ENCODE peak calls at places on chromosomes 13 and 19, in six cellular contexts. K, I, X, O, N and F are unnamed samples.

GRCh38 chr19:51333836-51334460 is 8.0 kb downstream of the VSIG10L start:
- DNase-seq in O (no peak), K (no peak), I (no peak), X (no peak), N (no peak), F (no peak)

GRCh38 chr19:14333101-14333871 is 48.0 kb upstream of the ADGRE5 start:
- DNase-seq in O (no peak), X (no peak), I (no peak), K (no peak), N (no peak), F (peak)

GRCh38 chr13:31670831-31671617 is 68.3 kb upstream of the RXFP2 start:
- DNase-seq in O (no peak), N (no peak), I (no peak), X (no peak), K (no peak), F (no peak)

GRCh38 chr13:79680485-79680884 is 199.5 kb downstream of the NDFIP2 start:
- DNase-seq in N (no peak), I (no peak), X (no peak), O (no peak), K (no peak), F (no peak)

GRCh38 chr13:79581870-79582315 is 100.9 kb downstream of the NDFIP2 start:
- DNase-seq in I (no peak), N (no peak), O (peak), K (no peak), X (no peak), F (no peak)

GRCh38 chr13:108769213-108770070 is 140.0 kb downstream of the MYO16 start:
- DNase-seq in K (no peak), X (no peak), I (no peak), N (no peak), O (no peak), F (no peak)

GRCh38 chr13:59269476-59269875 is 894.3 kb downstream of the DIAPH3 start:
- DNase-seq in I (no peak), O (peak), X (no peak), K (no peak), N (no peak), F (no peak)

GRCh38 chr13:96662036-96662435 is 332.2 kb downstream of the OXGR1 start:
- DNase-seq in K (no peak), I (no peak), O (no peak), N (no peak), X (no peak), F (no peak)

GRCh38 chr13:76822691-76823267 is 63.4 kb downstream of the KCTD12 start:
- DNase-seq in O (peak), X (no peak), I (no peak), N (no peak), K (no peak), F (no peak)

GRCh38 chr13:24619302-24619701 is 60.9 kb upstream of the ATP12A start:
- DNase-seq in X (no peak), I (no peak), K (no peak), O (no peak), N (no peak), F (no peak)

GRCh38 chr19:11550265-11550664 is 8.8 kb downstream of the ELOF1 start:
- DNase-seq in I (no peak), X (no peak), O (no peak), K (no peak), N (no peak), F (no peak)

GRCh38 chr19:11552666-11553372 is 6.2 kb downstream of the ELOF1 start:
- DNase-seq in I (no peak), K (no peak), O (no peak), X (no peak), N (no peak), F (no peak)

GRCh38 chr19:11554160-11554559 is 4.9 kb downstream of the ELOF1 start:
- DNase-seq in X (no peak), N (no peak), K (no peak), I (no peak), O (no peak), F (peak)

GRCh38 chr19:11549386-11549953 is 9.6 kb downstream of the ELOF1 start:
- DNase-seq in N (no peak), I (no peak), O (no peak), X (no peak), K (no peak), F (no peak)

DNA sequence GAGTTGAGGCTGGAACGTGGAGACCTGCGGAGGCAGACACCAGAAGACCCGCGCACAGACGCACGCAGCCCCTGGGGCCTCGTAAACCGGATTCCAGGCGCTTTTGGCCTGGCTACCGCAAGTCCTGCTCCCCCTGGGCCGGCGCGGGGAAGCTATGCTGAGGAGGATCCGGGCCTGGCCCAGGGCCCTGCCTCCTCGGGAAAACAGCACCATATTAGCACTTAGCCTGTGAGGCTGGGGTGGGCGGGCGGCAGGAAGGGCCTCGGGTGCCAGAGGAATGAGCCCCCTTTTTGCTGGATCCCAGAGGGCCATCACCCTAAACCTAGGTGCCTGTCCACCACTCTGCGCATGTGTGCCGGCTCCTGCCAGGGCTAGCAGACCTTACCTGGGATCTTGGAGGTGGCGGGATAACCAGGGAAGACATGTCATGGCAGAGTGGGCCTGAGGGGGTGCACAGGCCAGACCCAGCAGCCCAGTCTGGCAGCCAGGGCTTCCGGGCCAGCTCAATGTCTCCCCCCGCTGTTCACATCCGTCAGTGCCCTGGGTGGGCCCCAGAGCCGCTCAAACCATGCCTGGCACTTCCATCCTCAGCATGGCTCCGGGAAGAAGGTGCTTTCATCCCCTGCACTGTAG is 7.3 kb downstream of the ELOF1 start:
- DNase-seq in X (peak), N (no peak), K (no peak), O (no peak), I (no peak), F (peak)
- H3K27ac ChIP-seq in X (peak), N (peak), K (no peak), O (no peak), I (no peak), F (peak)

DNA sequence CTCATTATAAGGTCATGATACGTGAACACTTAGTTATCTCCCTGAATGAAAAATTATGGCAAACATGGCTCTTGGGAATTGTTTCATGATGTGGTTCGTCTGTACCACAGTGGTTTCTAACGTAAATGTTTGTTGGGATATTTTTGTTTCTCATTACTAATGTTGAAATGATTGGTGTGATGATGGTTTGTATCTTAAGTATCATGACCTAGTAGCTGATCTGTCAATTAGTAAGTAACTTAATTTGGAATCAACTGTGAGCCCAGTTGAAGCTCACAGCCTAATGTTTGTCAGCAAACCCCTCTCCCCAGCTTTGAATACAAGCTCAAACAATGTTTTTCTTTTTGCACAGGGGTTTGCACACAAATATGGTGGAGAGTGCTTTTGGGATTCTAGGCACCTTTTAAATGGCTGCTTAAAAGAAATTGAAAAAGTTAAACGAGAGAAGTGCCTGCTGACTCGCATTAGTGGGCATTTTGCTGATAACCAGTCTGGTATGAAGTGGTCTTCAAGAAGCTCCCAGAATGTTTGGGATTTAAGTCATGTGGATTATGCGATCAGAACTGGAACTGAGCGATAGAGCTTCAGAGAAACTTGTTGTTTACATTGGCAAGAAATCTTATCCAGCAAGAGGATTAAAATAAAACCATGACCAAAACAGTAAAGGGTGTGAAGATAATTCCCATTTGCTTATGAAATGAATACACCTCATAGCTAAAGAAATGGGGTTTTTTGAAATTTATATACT is 68.2 kb downstream of the LMO7 start:
- DNase-seq in O (peak), I (no peak), X (no peak), K (no peak), N (no peak), F (no peak)
- H3K27ac ChIP-seq in O (peak), I (peak), X (peak), K (peak), N (no peak), F (no peak)

GRCh38 chr13:106481919-106482318 is 53.5 kb downstream of the EFNB2 start:
- DNase-seq in O (no peak), N (no peak), K (no peak), I (no peak), X (no peak), F (no peak)

GRCh38 chr13:106486287-106486686 is 49.2 kb downstream of the EFNB2 start:
- DNase-seq in I (no peak), N (no peak), O (no peak), K (no peak), X (no peak), F (no peak)

GRCh38 chr13:106480511-106480910 is 55.0 kb downstream of the EFNB2 start:
- DNase-seq in X (no peak), I (no peak), O (no peak), N (no peak), K (no peak), F (no peak)

GRCh38 chr13:106484755-106485193 is 50.7 kb downstream of the EFNB2 start:
- DNase-seq in N (no peak), I (no peak), O (peak), K (no peak), X (peak), F (no peak)

GRCh38 chr13:106484084-106484754 is 51.2 kb downstream of the EFNB2 start:
- DNase-seq in O (no peak), K (no peak), I (no peak), N (no peak), X (no peak), F (no peak)
- H3K27ac ChIP-seq in O (no peak), K (peak), I (no peak), N (peak), X (peak), F (peak)

GRCh38 chr19:6811378-6811777 is 38.9 kb downstream of the VAV1 start:
- DNase-seq in I (no peak), X (no peak), K (no peak), N (no peak), O (no peak), F (no peak)

GRCh38 chr19:6809262-6809661 is 36.8 kb downstream of the VAV1 start:
- DNase-seq in X (no peak), K (no peak), N (no peak), O (no peak), I (no peak), F (no peak)

GRCh38 chr19:6813659-6814058 is 41.2 kb downstream of the VAV1 start:
- DNase-seq in I (no peak), X (no peak), K (no peak), N (no peak), O (no peak), F (no peak)

GRCh38 chr19:6811906-6812305 is 39.4 kb downstream of the VAV1 start:
- DNase-seq in X (no peak), N (no peak), I (no peak), K (no peak), O (peak), F (no peak)

GRCh38 chr19:6812612-6813011 is 40.1 kb downstream of the VAV1 start:
- DNase-seq in O (no peak), X (no peak), I (no peak), N (no peak), K (no peak), F (no peak)
- H3K27ac ChIP-seq in O (no peak), X (no peak), I (no peak), N (no peak), K (no peak), F (no peak)

GRCh38 chr19:35729021-35729420 is 11.2 kb downstream of the KMT2B start:
- DNase-seq in X (no peak), N (no peak), O (no peak), K (no peak), I (peak), F (no peak)
- H3K27ac ChIP-seq in X (no peak), N (no peak), O (no peak), K (no peak), I (no peak), F (no peak)

GRCh38 chr19:30690935-30691505 is 318.8 kb downstream of the ZNF536 start:
- DNase-seq in N (no peak), X (no peak), O (no peak), I (no peak), K (no peak), F (no peak)
- H3K27ac ChIP-seq in N (no peak), X (no peak), O (no peak), I (no peak), K (no peak), F (no peak)

GRCh38 chr19:36377541-36378178 is 1.3 kb downstream of the ZFP14 start:
- DNase-seq in K (no peak), N (no peak), I (no peak), O (no peak), X (no peak), F (no peak)
- H3K27ac ChIP-seq in K (peak), N (peak), I (no peak), O (no peak), X (peak), F (peak)

GRCh38 chr13:48923376-48923775 is 52.3 kb upstream of the FNDC3A start:
- DNase-seq in X (no peak), K (no peak), N (no peak), I (no peak), O (no peak), F (no peak)
- H3K27ac ChIP-seq in X (no peak), K (no peak), N (no peak), I (no peak), O (no peak), F (no peak)

DNA sequence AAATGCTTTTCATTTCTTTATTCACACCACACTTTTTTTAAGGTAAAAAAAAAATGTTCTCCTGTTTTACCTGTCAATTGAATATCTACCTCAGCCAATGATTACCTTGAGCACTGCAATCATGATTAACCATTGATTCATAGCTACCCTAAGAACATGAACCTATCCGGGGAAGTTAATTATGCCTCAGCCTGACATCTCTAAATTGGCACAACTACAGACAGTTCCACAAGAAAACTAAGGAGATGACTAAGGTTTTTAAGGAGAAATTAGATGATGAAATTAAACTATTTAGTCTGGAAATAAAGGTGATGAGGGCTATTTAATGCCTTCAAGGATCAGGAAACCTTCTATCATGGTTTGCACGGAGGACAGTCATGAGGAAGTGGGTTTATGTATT is 203.5 kb downstream of the COL4A1 start:
- DNase-seq in O (no peak), X (no peak), N (no peak), I (no peak), K (no peak), F (no peak)
- H3K27ac ChIP-seq in O (no peak), X (no peak), N (no peak), I (no peak), K (no peak), F (no peak)

DNA sequence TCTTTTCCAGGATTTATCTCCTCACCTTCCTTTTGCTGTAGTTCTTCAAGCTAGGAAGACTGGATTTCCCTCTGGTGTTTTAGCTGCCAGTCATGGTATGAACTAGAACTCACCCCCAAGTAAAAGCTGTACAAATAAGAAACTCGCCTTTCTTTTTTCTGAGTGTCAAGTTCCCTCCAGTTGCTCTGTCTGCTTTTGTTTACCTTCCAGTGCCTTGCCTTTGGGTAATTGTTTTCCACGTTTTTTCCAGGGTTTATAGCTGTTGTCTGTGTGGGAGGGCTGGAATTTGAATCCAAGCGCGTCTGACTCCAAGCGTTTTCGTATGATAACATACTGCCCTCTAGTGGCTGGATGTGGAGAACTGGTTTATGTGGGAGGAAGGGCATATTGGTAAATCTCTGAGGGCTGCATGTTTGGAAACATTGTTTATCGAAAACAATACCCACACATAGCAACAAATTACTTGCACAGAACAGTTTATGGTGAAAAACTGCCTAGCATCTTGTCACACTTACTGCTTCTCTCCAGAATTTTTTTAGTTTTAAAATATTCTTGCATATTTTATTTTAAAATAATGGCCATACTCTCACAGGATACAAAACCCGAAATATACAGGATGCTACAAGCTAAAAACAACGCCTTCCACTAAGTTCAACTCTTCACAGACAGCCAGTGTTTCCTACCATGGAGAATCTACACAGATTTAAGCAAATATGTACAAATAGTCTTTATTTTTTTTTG is 19.2 kb downstream of the RCN3 start:
- DNase-seq in K (peak), O (peak), N (peak), X (peak), I (no peak), F (peak)
- H3K27ac ChIP-seq in K (no peak), O (no peak), N (peak), X (no peak), I (no peak), F (peak)